ENCODE peak calls at places on chromosomes 3 and 15, in seven cellular contexts. One of them, this sample, is unnamed.

GRCh38 chr15:30023798-30024295 is 58.9 kb upstream of the GOLGA8J start:
- DNase-seq in fibroblast of mammary gland: peak; percentile 24
- DNase-seq in pancreas: no peak
- DNase-seq in uterus: no peak
- DNase-seq in ovary: no peak
- DNase-seq in fibroblast of lung: peak; percentile 49
- DNase-seq in Karpas-422: no peak
- DNase-seq in this sample: peak; percentile 11

GRCh38 chr15:26260517-26261133 is 397.5 kb upstream of the ATP10A start:
- DNase-seq in Karpas-422: peak; percentile 72
- DNase-seq in ovary: no peak
- DNase-seq in uterus: no peak
- DNase-seq in fibroblast of lung: no peak
- DNase-seq in pancreas: no peak
- DNase-seq in fibroblast of mammary gland: peak; percentile 27
- DNase-seq in this sample: peak; percentile 50

GRCh38 chr3:126113733-126114132 is 29.8 kb upstream of the SLC41A3 start:
- DNase-seq in Karpas-422: peak; percentile 62
- DNase-seq in fibroblast of mammary gland: no peak
- DNase-seq in uterus: peak; percentile 11
- DNase-seq in fibroblast of lung: no peak
- DNase-seq in ovary: no peak
- DNase-seq in pancreas: no peak
- DNase-seq in this sample: no peak

GRCh38 chr15:67063689-67064606 is 1.5 kb upstream of the SMAD3 start:
- DNase-seq in uterus: no peak
- DNase-seq in ovary: peak; percentile 44
- DNase-seq in Karpas-422: peak; percentile 69
- DNase-seq in fibroblast of lung: no peak
- DNase-seq in fibroblast of mammary gland: no peak
- DNase-seq in pancreas: peak; percentile 72
- DNase-seq in this sample: no peak

GRCh38 chr15:96337354-96337990 is 7.0 kb downstream of the NR2F2 start:
- DNase-seq in Karpas-422: no peak
- DNase-seq in fibroblast of mammary gland: peak; percentile 30
- DNase-seq in ovary: no peak
- DNase-seq in pancreas: no peak
- DNase-seq in uterus: no peak
- DNase-seq in fibroblast of lung: no peak
- DNase-seq in this sample: no peak

GRCh38 chr3:23834082-23834870 is 28.5 kb downstream of the UBE2E1 start:
- DNase-seq in uterus: no peak
- DNase-seq in fibroblast of lung: peak; percentile 26
- DNase-seq in Karpas-422: peak; percentile 60
- DNase-seq in pancreas: no peak
- DNase-seq in ovary: no peak
- DNase-seq in fibroblast of mammary gland: no peak
- DNase-seq in this sample: no peak

GRCh38 chr3:102006812-102007485 is 157.6 kb downstream of the NFKBIZ start:
- DNase-seq in pancreas: no peak
- DNase-seq in Karpas-422: no peak
- DNase-seq in uterus: peak; percentile 19
- DNase-seq in fibroblast of lung: peak; percentile 94
- DNase-seq in ovary: no peak
- DNase-seq in fibroblast of mammary gland: peak; percentile 95
- DNase-seq in this sample: peak; percentile 89

GRCh38 chr3:126288314-126288713 is 68.9 kb downstream of the KLF15 start:
- DNase-seq in ovary: peak; percentile 50
- DNase-seq in uterus: no peak
- DNase-seq in fibroblast of lung: no peak
- DNase-seq in fibroblast of mammary gland: no peak
- DNase-seq in pancreas: peak; percentile 84
- DNase-seq in Karpas-422: no peak
- DNase-seq in this sample: no peak

GRCh38 chr15:37253877-37254276 is 153.5 kb upstream of the MEIS2 start:
- DNase-seq in ovary: no peak
- DNase-seq in uterus: no peak
- DNase-seq in Karpas-422: no peak
- DNase-seq in fibroblast of lung: no peak
- DNase-seq in fibroblast of mammary gland: no peak
- DNase-seq in pancreas: no peak
- DNase-seq in this sample: peak; percentile 35

GRCh38 chr3:112059497-112059896 is 25.0 kb downstream of the TMPRSS7 start:
- DNase-seq in pancreas: no peak
- DNase-seq in fibroblast of mammary gland: no peak
- DNase-seq in uterus: no peak
- DNase-seq in fibroblast of lung: no peak
- DNase-seq in ovary: no peak
- DNase-seq in Karpas-422: no peak
- DNase-seq in this sample: no peak

GRCh38 chr3:172848910-172849309 is 98.4 kb downstream of the ECT2 start:
- DNase-seq in Karpas-422: no peak
- DNase-seq in fibroblast of lung: peak; percentile 31
- DNase-seq in pancreas: no peak
- DNase-seq in ovary: no peak
- DNase-seq in uterus: no peak
- DNase-seq in fibroblast of mammary gland: peak; percentile 93
- DNase-seq in this sample: peak; percentile 73

GRCh38 chr3:169966951-169967915 is 626 bp downstream of the SEC62 start:
- DNase-seq in ovary: no peak
- DNase-seq in pancreas: peak; percentile 76
- DNase-seq in Karpas-422: peak; percentile 66
- DNase-seq in fibroblast of mammary gland: peak; percentile 67
- DNase-seq in uterus: no peak
- DNase-seq in fibroblast of lung: peak; percentile 66
- DNase-seq in this sample: peak; percentile 48

GRCh38 chr3:44478055-44478468 is 592 bp upstream of the ZNF445 start:
- DNase-seq in fibroblast of mammary gland: no peak
- DNase-seq in fibroblast of lung: no peak
- DNase-seq in uterus: no peak
- DNase-seq in ovary: no peak
- DNase-seq in pancreas: no peak
- DNase-seq in Karpas-422: no peak
- DNase-seq in this sample: peak; percentile 2
- H3K4me3 ChIP-seq in fibroblast of mammary gland: peak overlapping the region; percentile 66
- H3K4me3 ChIP-seq in fibroblast of lung: peak overlapping the region; percentile 78
- H3K4me3 ChIP-seq in uterus: peak overlapping the region; percentile 77
- H3K4me3 ChIP-seq in ovary: peak overlapping the region; percentile 60
- H3K4me3 ChIP-seq in pancreas: no peak overlapping the region
- H3K4me3 ChIP-seq in Karpas-422: peak overlapping the region; percentile 67
- H3K4me3 ChIP-seq in this sample: peak overlapping the region; percentile 72

DNA sequence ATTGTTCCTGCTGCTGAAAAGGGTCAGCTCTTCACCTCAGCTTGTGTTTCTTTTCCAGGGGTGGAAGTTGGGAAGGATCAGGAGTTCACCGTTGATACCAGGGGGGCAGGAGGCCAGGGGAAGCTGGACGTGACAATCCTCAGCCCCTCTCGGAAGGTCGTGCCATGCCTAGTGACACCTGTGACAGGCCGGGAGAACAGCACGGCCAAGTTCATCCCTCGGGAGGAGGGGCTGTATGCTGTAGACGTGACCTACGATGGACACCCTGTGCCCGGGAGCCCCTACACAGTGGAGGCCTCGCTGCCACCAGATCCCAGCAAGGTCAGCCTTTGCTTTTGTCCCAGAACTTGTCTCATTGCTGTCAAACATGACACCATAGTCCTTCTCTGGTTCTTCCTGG is 89.6 kb downstream of the DNASE1L3 start:
- DNase-seq in Karpas-422: no peak
- DNase-seq in fibroblast of mammary gland: no peak
- DNase-seq in uterus: no peak
- DNase-seq in fibroblast of lung: no peak
- DNase-seq in ovary: no peak
- DNase-seq in pancreas: no peak
- DNase-seq in this sample: no peak
- H3K4me3 ChIP-seq in Karpas-422: no peak overlapping the region
- H3K4me3 ChIP-seq in fibroblast of mammary gland: no peak overlapping the region
- H3K4me3 ChIP-seq in uterus: no peak overlapping the region
- H3K4me3 ChIP-seq in fibroblast of lung: no peak overlapping the region
- H3K4me3 ChIP-seq in ovary: no peak overlapping the region
- H3K4me3 ChIP-seq in pancreas: no peak overlapping the region
- H3K4me3 ChIP-seq in this sample: no peak overlapping the region

DNA sequence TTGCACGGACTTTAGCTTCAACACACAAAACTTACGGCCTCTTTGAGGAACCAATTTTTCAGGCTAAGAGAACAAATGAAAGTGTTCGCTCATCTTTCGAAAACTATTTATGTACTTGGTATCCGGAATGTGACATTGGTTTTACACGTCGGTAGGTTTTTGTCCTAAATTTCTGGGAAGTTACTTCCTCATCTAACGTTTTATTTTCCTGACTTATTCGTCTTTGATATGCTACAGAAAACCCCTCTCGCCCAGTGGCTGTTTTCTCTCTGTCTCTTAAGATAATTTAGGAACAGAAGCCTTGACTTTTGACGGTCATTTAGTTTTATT is 879 bp upstream of the GREM1 start:
- DNase-seq in ovary: no peak
- DNase-seq in fibroblast of mammary gland: no peak
- DNase-seq in pancreas: no peak
- DNase-seq in uterus: no peak
- DNase-seq in Karpas-422: no peak
- DNase-seq in fibroblast of lung: peak; percentile 40
- DNase-seq in this sample: no peak
- H3K4me3 ChIP-seq in ovary: no peak overlapping the region
- H3K4me3 ChIP-seq in fibroblast of mammary gland: no peak overlapping the region
- H3K4me3 ChIP-seq in pancreas: no peak overlapping the region
- H3K4me3 ChIP-seq in uterus: peak overlapping the region; percentile 34
- H3K4me3 ChIP-seq in Karpas-422: no peak overlapping the region
- H3K4me3 ChIP-seq in fibroblast of lung: peak overlapping the region; percentile 43
- H3K4me3 ChIP-seq in this sample: peak overlapping the region; percentile 94

DNA sequence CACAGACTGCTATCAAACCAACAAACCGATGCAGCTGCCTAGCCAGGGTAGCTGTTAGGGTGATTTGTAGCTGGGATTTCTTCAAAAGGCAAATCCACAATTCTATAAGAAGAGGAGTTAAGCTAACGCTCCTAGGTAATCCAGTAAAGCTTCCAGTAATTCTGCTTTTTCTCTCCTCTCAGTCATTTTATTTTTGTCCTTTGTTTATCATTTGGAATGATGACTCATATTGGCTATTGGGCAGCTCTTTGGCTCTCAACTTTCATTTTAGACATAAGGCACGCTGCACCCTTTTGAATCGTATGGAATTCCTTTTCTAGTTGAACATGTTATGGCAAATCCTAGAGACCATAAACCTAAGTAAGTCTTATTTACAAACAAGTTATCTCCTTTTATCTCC is 53.2 kb upstream of the PPARG start:
- DNase-seq in pancreas: no peak
- DNase-seq in fibroblast of lung: peak; percentile 76
- DNase-seq in ovary: no peak
- DNase-seq in uterus: no peak
- DNase-seq in fibroblast of mammary gland: peak; percentile 56
- DNase-seq in Karpas-422: no peak
- DNase-seq in this sample: no peak
- H3K4me3 ChIP-seq in pancreas: no peak overlapping the region
- H3K4me3 ChIP-seq in fibroblast of lung: no peak overlapping the region
- H3K4me3 ChIP-seq in ovary: no peak overlapping the region
- H3K4me3 ChIP-seq in uterus: peak overlapping the region; percentile 4
- H3K4me3 ChIP-seq in fibroblast of mammary gland: no peak overlapping the region
- H3K4me3 ChIP-seq in Karpas-422: no peak overlapping the region
- H3K4me3 ChIP-seq in this sample: no peak overlapping the region

GRCh38 chr3:11211531-11212300 is 57.4 kb downstream of the HRH1 start:
- DNase-seq in fibroblast of lung: peak; percentile 69
- DNase-seq in pancreas: no peak
- DNase-seq in uterus: peak; percentile 46
- DNase-seq in fibroblast of mammary gland: peak; percentile 61
- DNase-seq in Karpas-422: no peak
- DNase-seq in ovary: peak; percentile 46
- DNase-seq in this sample: peak; percentile 81

GRCh38 chr3:11214451-11214987 is 57.7 kb upstream of the ATG7 start:
- DNase-seq in uterus: no peak
- DNase-seq in fibroblast of mammary gland: no peak
- DNase-seq in ovary: no peak
- DNase-seq in pancreas: no peak
- DNase-seq in fibroblast of lung: no peak
- DNase-seq in Karpas-422: no peak
- DNase-seq in this sample: no peak

GRCh38 chr3:11213810-11214450 is 58.3 kb upstream of the ATG7 start:
- DNase-seq in fibroblast of mammary gland: no peak
- DNase-seq in ovary: no peak
- DNase-seq in fibroblast of lung: no peak
- DNase-seq in uterus: no peak
- DNase-seq in pancreas: no peak
- DNase-seq in Karpas-422: no peak
- DNase-seq in this sample: no peak

GRCh38 chr3:11212301-11212613 is 58.0 kb downstream of the HRH1 start:
- DNase-seq in ovary: no peak
- DNase-seq in uterus: no peak
- DNase-seq in fibroblast of mammary gland: peak; percentile 72
- DNase-seq in Karpas-422: no peak
- DNase-seq in pancreas: no peak
- DNase-seq in fibroblast of lung: peak; percentile 55
- DNase-seq in this sample: peak; percentile 80

DNA sequence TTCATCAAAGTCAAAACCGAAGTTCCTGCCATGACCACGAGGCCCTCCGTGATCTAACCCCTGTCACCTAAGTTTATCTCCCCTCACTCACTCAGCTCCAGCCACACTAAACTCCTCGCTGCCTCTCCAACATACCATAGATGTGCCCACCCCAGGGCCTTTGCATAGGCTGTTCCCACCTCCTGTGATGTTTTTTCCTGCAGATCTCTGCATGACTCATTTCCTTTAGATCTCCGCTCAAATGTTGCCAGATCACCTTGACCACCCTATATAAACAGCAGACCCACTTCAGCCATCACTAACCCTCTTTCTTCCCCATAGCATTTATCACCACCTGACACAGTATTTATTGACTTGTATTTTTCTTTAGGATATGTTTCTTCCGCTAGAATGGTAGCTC is 58.5 kb downstream of the HRH1 start:
- DNase-seq in Karpas-422: no peak
- DNase-seq in fibroblast of lung: no peak
- DNase-seq in pancreas: no peak
- DNase-seq in uterus: no peak
- DNase-seq in ovary: no peak
- DNase-seq in fibroblast of mammary gland: no peak
- DNase-seq in this sample: no peak
- H3K4me3 ChIP-seq in Karpas-422: no peak overlapping the region
- H3K4me3 ChIP-seq in fibroblast of lung: no peak overlapping the region
- H3K4me3 ChIP-seq in pancreas: no peak overlapping the region
- H3K4me3 ChIP-seq in uterus: no peak overlapping the region
- H3K4me3 ChIP-seq in ovary: no peak overlapping the region
- H3K4me3 ChIP-seq in fibroblast of mammary gland: no peak overlapping the region
- H3K4me3 ChIP-seq in this sample: no peak overlapping the region

This sample was measured in AG10803.